ENCODE peak calls at places on chromosomes 11 and 22, in seven cellular contexts. Z, T, E, R, S, B and C are unnamed samples. For H3K27me3, the result is how much of the 10 kb centered on the place peaks cover.

GRCh38 chr11:110425751-110426545 is 3.8 kb upstream of the FDX1 start:
- DNase-seq in Z (no peak), T (no peak), E (peak), R (no peak), S (no peak), B (no peak), C (peak)

GRCh38 chr22:49983148-49984042 is 22.8 kb downstream of the PIM3 start:
- DNase-seq in Z (no peak), T (peak), E (no peak), R (peak), S (no peak), B (peak), C (no peak)

GRCh38 chr11:90912631-90913030 is 689.8 kb upstream of the CHORDC1 start:
- DNase-seq in Z (no peak), T (no peak), E (no peak), R (no peak), S (no peak), B (no peak), C (no peak)

GRCh38 chr11:62439785-62440602 is 21.2 kb downstream of the SCGB1A1 start:
- DNase-seq in Z (no peak), T (no peak), E (peak), R (no peak), S (no peak), B (no peak), C (peak)

GRCh38 chr11:1225386-1226225 is 2.7 kb downstream of the MUC5B start:
- DNase-seq in Z (no peak), T (peak), E (no peak), R (peak), S (no peak), B (no peak), C (no peak)

GRCh38 chr11:74010306-74010981 is 1.6 kb upstream of the UCP3 start:
- DNase-seq in Z (no peak), T (no peak), E (no peak), R (no peak), S (no peak), B (no peak), C (no peak)

GRCh38 chr11:86676533-86677154 is 4.2 kb upstream of the ME3 start:
- DNase-seq in Z (peak), T (peak), E (peak), R (peak), S (no peak), B (peak), C (peak)

GRCh38 chr11:104015649-104016415 is 20.6 kb upstream of the DDI1 start:
- DNase-seq in Z (no peak), T (no peak), E (no peak), R (no peak), S (peak), B (no peak), C (no peak)

GRCh38 chr11:25981998-25982397 is 349.9 kb upstream of the ANO3 start:
- DNase-seq in Z (no peak), T (peak), E (peak), R (peak), S (peak), B (peak), C (peak)

GRCh38 chr11:95723353-95723942 is 66.1 kb downstream of the FAM76B start:
- DNase-seq in Z (no peak), T (no peak), E (no peak), R (no peak), S (no peak), B (no peak), C (no peak)

GRCh38 chr11:83864412-83865057 is 578.4 kb upstream of the CCDC90B start:
- DNase-seq in Z (no peak), T (no peak), E (no peak), R (no peak), S (no peak), B (no peak), C (no peak)

GRCh38 chr11:96145163-96145585 is 197.8 kb downstream of the MAML2 start:
- DNase-seq in Z (no peak), T (no peak), E (peak), R (no peak), S (no peak), B (no peak), C (peak)

GRCh38 chr11:43687120-43687791 is 6.7 kb downstream of the HSD17B12 start:
- DNase-seq in Z (no peak), T (peak), E (peak), R (no peak), S (no peak), B (no peak), C (peak)

GRCh38 chr11:32435511-32435946 is at the start of gene WT1:
- DNase-seq in Z (no peak), T (peak), E (peak), R (peak), S (no peak), B (no peak), C (no peak)

GRCh38 chr22:17085277-17086091 is 684 bp downstream of the IL17RA start:
- DNase-seq in Z (no peak), T (peak), E (peak), R (peak), S (no peak), B (peak), C (peak)

GRCh38 chr11:44851496-44851895 is 99.2 kb downstream of the TP53I11 start:
- DNase-seq in Z (no peak), T (no peak), E (no peak), R (no peak), S (no peak), B (no peak), C (no peak)

GRCh38 chr11:67268036-67268683 is 1.9 kb downstream of the GRK2 start:
- DNase-seq in Z (no peak), T (no peak), E (no peak), R (no peak), S (peak), B (no peak), C (no peak)

GRCh38 chr11:17267576-17267975 is 9.0 kb upstream of the NUCB2 start:
- DNase-seq in Z (peak), T (peak), E (peak), R (no peak), S (peak), B (peak), C (peak)

GRCh38 chr11:47259178-47259977 is 1.6 kb downstream of the NR1H3 start:
- DNase-seq in Z (no peak), T (peak), E (peak), R (peak), S (peak), B (peak), C (peak)

GRCh38 chr11:67024410-67024809 is 1.5 kb downstream of the SYT12 start:
- DNase-seq in Z (no peak), T (no peak), E (peak), R (no peak), S (peak), B (no peak), C (no peak)

GRCh38 chr11:62546937-62547625 is 475 bp upstream of the AHNAK start:
- DNase-seq in Z (no peak), T (peak), E (peak), R (peak), S (no peak), B (peak), C (peak)

GRCh38 chr22:38097058-38097457 is 13.1 kb upstream of the SLC16A8 start:
- DNase-seq in Z (no peak), T (peak), E (no peak), R (peak), S (no peak), B (no peak), C (no peak)

GRCh38 chr22:22937894-22938480 is 50.4 kb downstream of the IGLL5 start:
- DNase-seq in Z (no peak), T (no peak), E (no peak), R (no peak), S (no peak), B (no peak), C (no peak)

GRCh38 chr11:71451596-71452353 is 1.2 kb upstream of the NADSYN1 start:
- DNase-seq in Z (no peak), T (peak), E (peak), R (peak), S (no peak), B (peak), C (no peak)

GRCh38 chr11:108960498-108960897 is 295.6 kb downstream of the DDX10 start:
- DNase-seq in Z (no peak), T (peak), E (peak), R (peak), S (no peak), B (no peak), C (peak)

GRCh38 chr22:19817561-19818263 is 37.0 kb downstream of the GNB1L start:
- DNase-seq in Z (no peak), T (no peak), E (no peak), R (no peak), S (no peak), B (no peak), C (no peak)

GRCh38 chr11:118914178-118914918 is 11.4 kb downstream of the BCL9L start:
- DNase-seq in Z (no peak), T (peak), E (peak), R (peak), S (no peak), B (no peak), C (no peak)

GRCh38 chr11:10730151-10730550 is 20.9 kb upstream of the CTR9 start:
- DNase-seq in Z (no peak), T (no peak), E (no peak), R (no peak), S (no peak), B (no peak), C (peak)

GRCh38 chr22:28019881-28020861 is 101.1 kb upstream of the PITPNB start:
- DNase-seq in Z (peak), T (peak), E (peak), R (peak), S (peak), B (peak), C (peak)

GRCh38 chr22:50674606-50675552 is 2.3 kb downstream of the SHANK3 start:
- DNase-seq in Z (peak), T (peak), E (peak), R (peak), S (no peak), B (peak), C (peak)

GRCh38 chr11:3631331-3631730 is 10.5 kb downstream of the ART5 start:
- DNase-seq in Z (no peak), T (no peak), E (no peak), R (no peak), S (no peak), B (no peak), C (peak)

GRCh38 chr22:26615149-26615548 is 2.7 kb downstream of the CRYBB1 start:
- DNase-seq in Z (no peak), T (no peak), E (no peak), R (no peak), S (peak), B (no peak), C (no peak)

GRCh38 chr11:57680552-57680874 is 12.6 kb downstream of the ZDHHC5 start:
- DNase-seq in Z (no peak), T (no peak), E (peak), R (no peak), S (no peak), B (no peak), C (peak)

GRCh38 chr11:2178906-2179494 is 7.4 kb upstream of the TH start:
- DNase-seq in Z (peak), T (no peak), E (peak), R (no peak), S (no peak), B (peak), C (peak)

GRCh38 chr11:120881591-120881990 is 142.3 kb upstream of the TBCEL start:
- DNase-seq in Z (no peak), T (no peak), E (no peak), R (no peak), S (no peak), B (no peak), C (peak)

GRCh38 chr22:37177221-37177620 is 10.8 kb downstream of the C1QTNF6 start:
- DNase-seq in Z (no peak), T (no peak), E (no peak), R (no peak), S (no peak), B (no peak), C (no peak)

GRCh38 chr11:75487366-75487765 is 38.4 kb downstream of the GDPD5 start:
- DNase-seq in Z (no peak), T (no peak), E (no peak), R (no peak), S (no peak), B (no peak), C (no peak)

GRCh38 chr11:46658259-46658658 is 40.9 kb downstream of the ATG13 start:
- DNase-seq in Z (no peak), T (no peak), E (no peak), R (no peak), S (no peak), B (no peak), C (peak)

GRCh38 chr11:111352935-111353695 is 26.0 kb downstream of the POU2AF1 start:
- DNase-seq in Z (no peak), T (no peak), E (no peak), R (no peak), S (no peak), B (no peak), C (no peak)

DNA sequence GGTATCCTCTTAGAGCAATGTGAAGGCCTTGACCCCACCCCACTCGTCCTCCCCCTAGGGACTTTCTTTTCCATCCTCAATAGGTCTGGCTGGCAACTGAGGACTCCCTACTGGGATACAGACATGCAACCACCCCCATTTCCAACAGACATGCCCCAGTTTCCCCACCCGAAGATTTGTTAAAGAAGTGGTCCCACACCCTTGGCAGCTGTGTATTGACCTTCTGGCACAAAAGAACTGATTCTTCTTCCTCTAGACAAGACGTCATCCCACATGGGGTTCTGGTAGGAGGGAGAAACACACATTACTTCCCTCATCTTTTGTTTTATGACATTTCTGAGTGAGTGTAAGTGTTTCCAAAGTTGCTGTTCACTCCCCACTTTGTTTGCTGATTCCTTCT is 4.6 kb downstream of the KIRREL3 start:
- DNase-seq in Z (no peak), T (no peak), E (no peak), R (no peak), S (no peak), B (no peak), C (no peak)
- TF ChIP-seq EZH2phosphoT487 in Z (no peak), T (no peak), E (no peak), R (no peak), S (no peak), B (no peak), C (no peak)

GRCh38 chr11:68863553-68864265 is 22.0 kb upstream of the CPT1A start:
- DNase-seq in Z (no peak), T (no peak), E (no peak), R (no peak), S (no peak), B (no peak), C (no peak)

GRCh38 chr11:68868221-68868620 is 26.5 kb upstream of the CPT1A start:
- DNase-seq in Z (no peak), T (no peak), E (no peak), R (no peak), S (no peak), B (no peak), C (no peak)

GRCh38 chr11:68867067-68867466 is 25.4 kb upstream of the CPT1A start:
- DNase-seq in Z (no peak), T (no peak), E (no peak), R (no peak), S (no peak), B (no peak), C (no peak)

GRCh38 chr11:68862426-68862825 is 20.7 kb upstream of the CPT1A start:
- DNase-seq in Z (no peak), T (no peak), E (no peak), R (no peak), S (no peak), B (no peak), C (no peak)

DNA sequence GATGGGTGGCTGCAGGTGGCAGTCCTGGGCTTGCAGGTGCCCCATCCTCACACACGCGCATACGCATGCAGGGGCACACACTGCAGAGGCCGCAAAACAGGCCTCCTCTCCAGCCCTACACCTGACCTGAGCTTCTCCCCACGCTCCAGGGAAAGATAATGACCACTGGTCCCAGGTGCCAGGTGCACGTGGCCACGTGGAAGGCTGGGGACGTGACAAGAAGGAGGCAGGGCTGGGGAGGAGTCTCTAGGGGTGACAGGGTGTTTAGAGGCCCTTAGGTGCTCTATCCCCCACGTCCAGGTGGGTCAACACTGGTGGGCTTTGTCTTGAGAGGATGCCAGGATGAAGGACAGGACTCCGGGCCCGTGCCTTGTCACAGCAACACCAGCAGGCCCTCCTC is 23.5 kb upstream of the CPT1A start:
- DNase-seq in Z (no peak), T (no peak), E (no peak), R (no peak), S (no peak), B (no peak), C (no peak)
- H3K27me3 ChIP-seq in Z (under half), T (under half), E (under half), R (under half), S (under half), B (under half), C (under half)

GRCh38 chr11:20668844-20669832 is at the start of gene NELL1:
- DNase-seq in Z (no peak), T (peak), E (no peak), R (peak), S (no peak), B (peak), C (no peak)
- TF ChIP-seq EZH2 in Z (no peak), T (peak), E (no peak), R (peak), S (no peak), B (peak), C (peak)

DNA sequence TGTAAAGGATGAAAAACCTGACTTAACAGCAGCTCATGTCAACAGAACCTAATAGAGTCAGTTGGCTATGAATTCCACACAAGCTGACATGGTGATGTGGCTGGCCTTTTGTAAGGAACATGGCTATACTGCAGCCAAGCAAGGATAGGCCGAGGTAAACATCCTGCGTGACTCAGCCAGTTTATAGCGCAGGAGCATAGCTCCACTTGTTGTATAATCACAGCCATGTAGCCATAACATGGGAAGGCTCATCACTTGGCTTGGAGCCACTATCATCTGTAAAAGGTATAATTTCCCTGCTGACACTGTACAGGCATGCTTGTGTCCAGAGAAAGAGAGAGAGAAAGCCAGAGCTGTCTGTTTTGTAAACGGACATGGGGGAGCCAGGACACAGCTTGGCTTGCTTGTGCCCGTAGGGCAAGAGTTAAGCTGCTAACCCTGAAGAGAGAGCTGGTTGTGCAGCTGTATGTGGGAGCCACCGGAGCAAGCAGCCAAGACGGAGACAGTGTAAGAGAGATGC is 104.4 kb upstream of the PLET1 start:
- DNase-seq in Z (no peak), T (no peak), E (peak), R (no peak), S (no peak), B (peak), C (peak)
- TF ChIP-seq EZH2phosphoT487 in Z (no peak), T (no peak), E (no peak), R (no peak), S (no peak), B (no peak), C (peak)

DNA sequence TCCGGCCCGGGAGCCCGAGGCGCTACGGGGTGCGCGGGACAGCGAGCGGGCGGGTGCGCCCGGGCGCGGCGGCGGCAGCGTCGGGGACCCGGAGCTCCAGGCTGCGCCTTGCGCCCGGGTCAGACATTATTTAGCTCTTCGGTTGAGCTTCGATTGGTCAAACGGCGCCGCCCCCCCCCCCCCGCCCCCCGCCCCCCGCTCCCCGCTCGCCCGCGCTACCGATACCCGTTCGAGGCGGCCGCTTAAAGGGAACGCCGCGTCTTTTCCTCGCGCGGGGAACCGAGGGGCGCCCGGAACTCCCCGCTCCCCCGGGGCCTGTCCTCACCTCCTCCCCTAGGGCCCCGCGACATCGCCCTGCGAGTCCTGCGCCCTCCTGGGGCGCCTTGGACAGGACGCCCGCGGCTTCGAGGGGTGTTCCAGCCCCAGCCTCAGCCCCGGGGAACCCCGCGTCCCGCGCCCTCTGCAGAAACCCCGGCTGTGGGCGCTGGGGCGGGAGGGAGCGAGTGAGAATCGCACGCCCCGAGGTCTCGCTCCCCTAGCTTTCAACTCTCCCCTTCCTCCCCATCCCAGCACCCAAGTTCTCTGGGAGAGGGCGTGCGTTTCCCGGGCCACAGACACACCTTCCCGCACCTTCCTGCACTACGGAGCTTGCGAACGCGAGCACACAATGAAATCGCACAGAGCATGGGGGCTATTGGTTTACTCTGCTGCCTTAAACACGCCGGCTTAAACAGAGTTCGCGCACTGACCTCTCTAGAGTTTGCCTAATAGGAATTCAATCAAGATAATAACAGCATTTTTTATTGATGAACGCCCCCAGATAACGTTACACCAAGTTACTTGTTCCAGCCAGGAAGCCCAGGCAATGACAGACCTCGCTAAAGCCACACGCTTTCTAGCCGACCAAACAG is at the start of gene BDNF:
- DNase-seq in Z (no peak), T (peak), E (peak), R (peak), S (peak), B (peak), C (peak)
- H3K27me3 ChIP-seq in Z (under half), T (under half), E (under half), R (half or more), S (under half), B (under half), C (under half)